ENCODE peak calls at places on chromosomes 11 and 22, in nine cellular contexts. X is brain pericyte; Z is effector CD4-positive, alpha-beta T cell; B is adipocyte; U is coronary artery; M is fibroblast of the aortic adventitia; G is NCI-H1105 treated with DMSO at 0.1 percent for 48 hours; K is GM13976; E is retina. F is an unnamed sample.

GRCh38 chr11:126547691-126548090 is 192.2 kb downstream of the ST3GAL4 start:
- DNase-seq in G (no peak), U (no peak), B (no peak), K (no peak), X (no peak), Z (no peak), E (no peak), M (no peak), F (no peak)

GRCh38 chr11:33500865-33501479 is 199.7 kb downstream of the C11orf91 start:
- DNase-seq in X (no peak), E (no peak), K (no peak), Z (no peak), B (peak; percentile 71), U (no peak), G (no peak), M (peak; percentile 70), F (no peak)

GRCh38 chr11:123122852-123123251 is 60.9 kb upstream of the HSPA8 start:
- DNase-seq in B (no peak), E (no peak), Z (no peak), X (no peak), U (no peak), M (no peak), K (no peak), G (no peak), F (no peak)

GRCh38 chr11:28447226-28447625 is 339.0 kb downstream of the METTL15 start:
- DNase-seq in U (no peak), B (peak; percentile 1), Z (no peak), K (no peak), G (no peak), M (peak; percentile 17), E (no peak), X (no peak), F (no peak)

GRCh38 chr11:108693852-108694251 is 29.0 kb downstream of the DDX10 start:
- DNase-seq in X (no peak), M (peak; percentile 66), G (no peak), K (no peak), U (no peak), Z (no peak), E (no peak), B (peak; percentile 16), F (no peak)

GRCh38 chr11:3849297-3849874 is 6.1 kb upstream of the STIM1 start:
- DNase-seq in B (peak; percentile 86), K (peak; percentile 42), G (peak; percentile 44), U (no peak), Z (peak; percentile 47), E (no peak), X (no peak), M (peak; percentile 63), F (no peak)

GRCh38 chr11:110621826-110622225 is 90.4 kb downstream of the ARHGAP20 start:
- DNase-seq in Z (no peak), E (no peak), G (no peak), U (no peak), M (peak; percentile 9), K (no peak), X (no peak), B (peak; percentile 4), F (no peak)

GRCh38 chr11:17188675-17189074 is 19.1 kb downstream of the PIK3C2A start:
- DNase-seq in U (no peak), E (no peak), B (no peak), Z (no peak), M (no peak), K (no peak), G (no peak), X (no peak), F (no peak)

GRCh38 chr22:22720201-22720723 is 75.8 kb downstream of the GGTLC2 start:
- DNase-seq in B (peak; percentile 10), U (peak; percentile 35), E (peak; percentile 28), Z (peak; percentile 14), M (peak; percentile 51), G (no peak), X (no peak), K (peak; percentile 65), F (no peak)

GRCh38 chr11:62710001-62710345 is 2.5 kb downstream of the GNG3 start:
- DNase-seq in G (peak; percentile 61), K (no peak), Z (no peak), E (no peak), M (peak; percentile 53), X (no peak), B (peak; percentile 39), U (peak; percentile 75), F (no peak)

GRCh38 chr11:72652871-72653615 is 21.2 kb downstream of the PDE2A start:
- DNase-seq in Z (no peak), M (no peak), B (no peak), G (peak; percentile 77), U (no peak), E (peak; percentile 83), K (no peak), X (no peak), F (no peak)

GRCh38 chr11:29171350-29171950 is 845.4 kb downstream of the KCNA4 start:
- DNase-seq in U (no peak), G (no peak), B (no peak), Z (no peak), X (no peak), M (no peak), K (no peak), E (no peak), F (no peak)